ENCODE peak calls at places on chromosomes 5 and 9, in six cellular contexts. B is right lobe of liver, O is HL-60, P is cardiac muscle cell, D is OCI-LY7, C is RWPE1. K is an unnamed sample.
A peak's percentile ranks its signal among the peaks of the same experiment; 100 is the strongest.

GRCh38 chr9:129497064-129497836 is 123.7 kb downstream of the C9orf50 start:
- DNase-seq in B (no peak), O (no peak), P (no peak), D (no peak), C (no peak), K (no peak)

GRCh38 chr5:1466631-1467265 is 21.5 kb upstream of the SLC6A3 start:
- DNase-seq in B (no peak), O (no peak), P (no peak), D (no peak), C (no peak), K (no peak)

GRCh38 chr5:85576666-85577065 is 1041.1 kb upstream of the COX7C start:
- DNase-seq in B (no peak), O (no peak), P (no peak), D (no peak), C (peak; percentile 1), K (no peak)

GRCh38 chr5:151469992-151470391 is 22.6 kb downstream of the SLC36A1 start:
- DNase-seq in B (no peak), O (no peak), P (no peak), D (no peak), C (no peak), K (no peak)

GRCh38 chr9:71685394-71685793 is 82.9 kb downstream of the CEMIP2 start:
- DNase-seq in B (no peak), O (no peak), P (no peak), D (no peak), C (no peak), K (no peak)

GRCh38 chr9:137127301-137128157 is 11.4 kb upstream of the GRIN1 start:
- DNase-seq in B (no peak), O (peak; percentile 67), P (peak; percentile 29), D (peak; percentile 85), C (no peak), K (no peak)

GRCh38 chr5:27130587-27130986 is 92.2 kb upstream of the CDH9 start:
- DNase-seq in B (no peak), O (no peak), P (peak; percentile 13), D (no peak), C (peak; percentile 1), K (no peak)

GRCh38 chr9:37433754-37434435 is 11.4 kb downstream of the GRHPR start:
- DNase-seq in B (no peak), O (no peak), P (no peak), D (no peak), C (no peak), K (no peak)

GRCh38 chr9:98034593-98035546 is 21.7 kb upstream of the NANS start:
- DNase-seq in B (peak; percentile 83), O (peak; percentile 87), P (peak; percentile 84), D (peak; percentile 89), C (peak; percentile 73), K (peak; percentile 27)

GRCh38 chr9:33924978-33925797 is 108.2 kb downstream of the UBE2R2 start:
- DNase-seq in B (peak; percentile 60), O (peak; percentile 19), P (peak; percentile 74), D (peak; percentile 76), C (peak; percentile 30), K (no peak)

GRCh38 chr9:92669527-92669889 is 423 bp downstream of the IPPK start:
- DNase-seq in B (no peak), O (peak; percentile 30), P (no peak), D (no peak), C (peak; percentile 63), K (no peak)

GRCh38 chr5:169861934-169862333 is 118.4 kb downstream of the INSYN2B start:
- DNase-seq in B (no peak), O (no peak), P (peak; percentile 80), D (no peak), C (no peak), K (no peak)

GRCh38 chr5:15501057-15501791 is 1.2 kb downstream of the FBXL7 start:
- DNase-seq in B (no peak), O (no peak), P (peak; percentile 90), D (no peak), C (no peak), K (no peak)

GRCh38 chr5:59656351-59657254 is 236.9 kb downstream of the PDE4D start:
- DNase-seq in B (no peak), O (no peak), P (peak; percentile 46), D (no peak), C (no peak), K (no peak)

GRCh38 chr5:96997265-96997859 is 61.5 kb downstream of the LNPEP start:
- DNase-seq in B (no peak), O (peak; percentile 8), P (peak; percentile 75), D (peak; percentile 70), C (peak; percentile 53), K (no peak)

GRCh38 chr9:120627073-120627472 is 47.1 kb upstream of the CDK5RAP2 start:
- DNase-seq in B (no peak), O (no peak), P (no peak), D (no peak), C (no peak), K (no peak)

GRCh38 chr9:99822596-99823391 is 1.1 kb downstream of the NR4A3 start:
- DNase-seq in B (peak; percentile 52), O (peak; percentile 42), P (peak; percentile 68), D (peak; percentile 39), C (peak; percentile 56), K (no peak)

GRCh38 chr5:59134770-59135169 is 551.9 kb downstream of the RAB3C start:
- DNase-seq in B (no peak), O (no peak), P (no peak), D (no peak), C (no peak), K (no peak)

GRCh38 chr9:93048706-93049448 is 9.6 kb upstream of the SUSD3 start:
- DNase-seq in B (peak; percentile 87), O (no peak), P (no peak), D (no peak), C (no peak), K (no peak)

GRCh38 chr5:159341914-159342313 is 11.6 kb upstream of the IL12B start:
- DNase-seq in B (peak; percentile 79), O (peak; percentile 97), P (peak; percentile 70), D (no peak), C (peak; percentile 89), K (no peak)

GRCh38 chr5:73155541-73156222 is 17.3 kb upstream of the TMEM174 start:
- DNase-seq in B (no peak), O (no peak), P (peak; percentile 27), D (no peak), C (no peak), K (no peak)

GRCh38 chr9:107488400-107489143 is 997 bp downstream of the KLF4 start:
- DNase-seq in B (peak; percentile 55), O (peak; percentile 50), P (peak; percentile 56), D (no peak), C (peak; percentile 69), K (no peak)

GRCh38 chr9:123174079-123174478 is 94.3 kb downstream of the STRBP start:
- DNase-seq in B (no peak), O (no peak), P (no peak), D (peak; percentile 73), C (no peak), K (no peak)

DNA sequence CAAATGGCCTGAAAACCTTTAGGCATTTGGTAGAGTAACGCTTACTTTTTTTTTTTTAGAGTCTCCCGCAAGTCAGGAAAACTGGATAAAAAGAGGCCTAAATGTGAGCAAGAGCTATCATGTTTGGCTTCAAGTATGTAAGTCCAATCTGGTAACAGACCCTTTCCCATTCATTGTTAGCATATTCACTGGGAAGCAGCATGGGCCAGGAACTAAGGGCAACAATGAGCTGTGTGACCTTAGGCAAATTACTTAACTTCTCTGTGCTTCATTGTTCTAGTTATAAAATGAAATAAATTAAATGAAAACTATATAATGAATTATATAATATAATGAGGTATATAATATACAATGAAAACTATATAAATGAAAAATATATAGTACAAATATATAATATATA is 114.3 kb upstream of the PCA3 start:
- DNase-seq in B (no peak), O (no peak), P (no peak), D (no peak), C (no peak), K (no peak)
- TF ChIP-seq CTCF in B (no peak), O (no peak), P (no peak), D (no peak), C (no peak), K (no peak)

GRCh38 chr5:155987261-155987810 is 339.6 kb upstream of the SGCD start:
- DNase-seq in B (no peak), O (no peak), P (no peak), D (no peak), C (no peak), K (no peak)

GRCh38 chr5:155983954-155984353 is 343.0 kb upstream of the SGCD start:
- DNase-seq in B (no peak), O (no peak), P (no peak), D (no peak), C (no peak), K (no peak)

GRCh38 chr5:155978805-155979204 is 348.2 kb upstream of the SGCD start:
- DNase-seq in B (no peak), O (no peak), P (no peak), D (no peak), C (no peak), K (no peak)

DNA sequence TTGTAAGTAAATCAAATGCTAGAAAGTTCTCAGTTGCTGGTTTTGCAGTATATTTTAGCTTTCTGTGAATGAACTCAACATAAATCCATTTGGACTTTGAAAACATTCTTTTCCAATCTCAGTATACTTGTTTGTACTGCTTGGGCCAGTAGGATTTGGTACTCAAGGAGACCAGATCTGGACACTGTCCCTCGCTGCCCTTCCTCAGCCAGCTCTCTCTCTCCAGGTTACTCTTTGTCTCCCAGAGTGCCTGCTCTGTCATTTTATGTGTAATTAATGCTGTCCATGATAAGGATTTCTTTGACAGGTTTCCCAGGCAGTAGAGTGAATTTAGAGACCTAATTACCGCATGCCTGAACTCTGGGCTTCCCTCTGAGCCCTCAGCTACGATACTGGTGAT is 344.6 kb upstream of the SGCD start:
- DNase-seq in B (no peak), O (no peak), P (no peak), D (no peak), C (no peak), K (no peak)
- H3K27ac ChIP-seq in B (no peak overlapping the region), O (no peak overlapping the region), P (no peak overlapping the region), D (no peak overlapping the region), C (no peak overlapping the region), K (no peak overlapping the region)

GRCh38 chr5:134227259-134227658 is 1.4 kb upstream of the PPP2CA start:
- DNase-seq in B (no peak), O (no peak), P (no peak), D (peak; percentile 30), C (no peak), K (no peak)

GRCh38 chr5:134225780-134226440 is at the start of gene PPP2CA:
- DNase-seq in B (peak; percentile 99), O (peak; percentile 93), P (peak; percentile 99), D (peak; percentile 96), C (peak; percentile 98), K (peak; percentile 83)

GRCh38 chr5:134223406-134224251 is 2.2 kb downstream of the PPP2CA start:
- DNase-seq in B (no peak), O (no peak), P (no peak), D (no peak), C (no peak), K (no peak)

GRCh38 chr5:134226441-134227192 is 744 bp upstream of the PPP2CA start:
- DNase-seq in B (no peak), O (no peak), P (no peak), D (no peak), C (no peak), K (no peak)

GRCh38 chr5:134224905-134225779 is 731 bp downstream of the PPP2CA start:
- DNase-seq in B (peak; percentile 66), O (peak; percentile 12), P (peak; percentile 62), D (peak; percentile 80), C (peak; percentile 79), K (no peak)
- TF ChIP-seq CTCF in B (peak; percentile 21), O (no peak), P (peak; percentile 16), D (peak; percentile 28), C (no peak), K (no peak)

DNA sequence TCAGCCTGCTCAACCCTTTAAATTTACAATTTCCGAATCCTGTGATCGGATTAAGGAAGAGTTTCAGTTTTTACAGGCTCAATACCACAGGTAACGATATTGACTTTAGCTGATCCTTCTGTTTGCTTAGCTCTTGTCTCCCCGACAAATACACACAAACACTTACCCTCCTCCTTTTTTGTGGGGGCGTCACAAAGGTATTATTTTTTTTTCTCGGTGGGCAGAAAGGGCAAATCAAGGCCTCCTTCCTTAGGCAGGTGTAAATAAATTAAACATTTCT is 1.9 kb downstream of the TLE4 start:
- DNase-seq in B (no peak), O (no peak), P (no peak), D (no peak), C (no peak), K (no peak)
- H3K27ac ChIP-seq in B (peak overlapping the region; percentile 93), O (peak overlapping the region; percentile 89), P (no peak overlapping the region), D (no peak overlapping the region), C (peak overlapping the region; percentile 93), K (peak overlapping the region; percentile 97)

K was measured in esophagus squamous epithelium.